ENCODE peak calls at places on chromosomes 11 and 22, in ten cellular contexts. R is mucosa of descending colon; D is brain microvascular endothelial cell; Q is body of pancreas; M is Panc1; J is lung; Z is PC-9; L is fibroblast of lung; X is CD8-positive, alpha-beta T cell; Y is HCT116. F is an unnamed sample. For H3K36me3, the result is how much of the 10 kb centered on the place peaks cover.

GRCh38 chr11:57100638-57101312 is 81.0 kb upstream of the LRRC55 start:
- DNase-seq in X (no peak), Z (no peak), Q (no peak), Y (no peak), M (no peak), R (no peak), D (no peak), L (no peak), J (no peak), F (no peak)

GRCh38 chr11:36818410-36818809 is 220.4 kb upstream of the RAG2 start:
- DNase-seq in Z (peak), Q (no peak), R (no peak), D (no peak), L (no peak), J (no peak), M (no peak), Y (peak), X (no peak), F (no peak)

GRCh38 chr11:13682212-13682611 is 13.7 kb downstream of the FAR1 start:
- DNase-seq in D (no peak), X (no peak), Z (no peak), M (no peak), Q (no peak), R (no peak), Y (no peak), J (no peak), L (peak), F (no peak)

GRCh38 chr11:69442807-69443137 is 38.7 kb upstream of the LINC01488 start:
- DNase-seq in J (no peak), D (no peak), X (no peak), Z (peak), M (no peak), Q (peak), Y (no peak), L (peak), R (no peak), F (no peak)

GRCh38 chr22:30214703-30215405 is 31.7 kb downstream of the LIF start:
- DNase-seq in M (no peak), J (no peak), X (no peak), Q (no peak), Y (no peak), L (no peak), R (no peak), Z (peak), D (no peak), F (no peak)

GRCh38 chr11:69005183-69005630 is 7.8 kb downstream of the MRGPRF start:
- DNase-seq in J (no peak), Z (no peak), L (no peak), D (no peak), M (no peak), Y (no peak), Q (no peak), R (no peak), X (no peak), F (no peak)

GRCh38 chr22:29011200-29011867 is 50.3 kb downstream of the C22orf31 start:
- DNase-seq in X (no peak), Z (no peak), Y (no peak), M (no peak), D (no peak), Q (no peak), L (no peak), J (no peak), R (peak), F (no peak)

GRCh38 chr22:30113494-30113893 is 33.2 kb downstream of the HORMAD2 start:
- DNase-seq in J (no peak), M (no peak), L (no peak), D (no peak), Y (no peak), X (no peak), R (no peak), Q (no peak), Z (no peak), F (no peak)

GRCh38 chr11:24078056-24078455 is 418.8 kb upstream of the LUZP2 start:
- DNase-seq in Z (no peak), X (no peak), J (no peak), L (peak), Q (no peak), Y (no peak), M (no peak), D (no peak), R (no peak), F (no peak)

GRCh38 chr11:120184371-120184945 is 26.4 kb upstream of the OAF start:
- DNase-seq in D (no peak), Q (peak), Y (no peak), R (no peak), Z (no peak), L (no peak), J (no peak), X (no peak), M (no peak), F (no peak)

GRCh38 chr11:65786786-65787636 is at the start of gene OVOL1:
- DNase-seq in M (no peak), Y (peak), R (peak), Z (peak), L (no peak), D (no peak), J (peak), Q (peak), X (no peak), F (no peak)

GRCh38 chr11:30917859-30918478 is 331.8 kb upstream of the MPPED2 start:
- DNase-seq in Z (no peak), X (no peak), D (peak), M (peak), Y (peak), Q (no peak), J (no peak), R (no peak), L (peak), F (no peak)

GRCh38 chr11:78622666-78623065 is 48.0 kb upstream of the NARS2 start:
- DNase-seq in D (no peak), X (no peak), L (no peak), J (no peak), M (no peak), Q (no peak), Z (no peak), R (no peak), Y (no peak), F (no peak)

GRCh38 chr11:88508808-88509581 is 171.5 kb upstream of the CTSC start:
- DNase-seq in D (no peak), R (peak), J (no peak), Y (no peak), Q (no peak), L (peak), M (no peak), Z (peak), X (no peak), F (peak)

GRCh38 chr11:33613404-33613803 is 87.2 kb downstream of the C11orf91 start:
- DNase-seq in M (no peak), Y (no peak), Z (no peak), X (no peak), Q (no peak), L (no peak), D (no peak), J (no peak), R (no peak), F (no peak)

GRCh38 chr22:22684605-22685561 is 40.5 kb downstream of the GGTLC2 start:
- DNase-seq in R (peak), Y (no peak), L (peak), Q (peak), M (no peak), Z (no peak), X (no peak), J (no peak), D (peak), F (no peak)

GRCh38 chr11:94184861-94185260 is 56.2 kb downstream of the PANX1 start:
- DNase-seq in J (no peak), D (no peak), R (no peak), X (no peak), L (no peak), Z (no peak), Q (no peak), M (no peak), Y (no peak), F (no peak)

GRCh38 chr11:79400717-79401330 is 40.0 kb downstream of the TENM4 start:
- DNase-seq in J (no peak), M (no peak), Z (peak), D (no peak), Q (peak), X (no peak), Y (no peak), L (peak), R (no peak), F (no peak)

GRCh38 chr11:126978911-126979310 is 21.7 kb downstream of the KIRREL3 start:
- DNase-seq in J (no peak), L (no peak), Q (no peak), R (no peak), D (no peak), Z (no peak), Y (no peak), X (no peak), M (no peak), F (no peak)

GRCh38 chr11:69697489-69697843 is 6.4 kb downstream of the FGF19 start:
- DNase-seq in Y (no peak), M (no peak), L (no peak), X (no peak), Q (no peak), R (no peak), Z (no peak), J (no peak), D (no peak), F (no peak)

GRCh38 chr22:40193429-40194421 is 16.0 kb downstream of the TNRC6B start:
- DNase-seq in Z (no peak), Y (no peak), M (no peak), X (no peak), J (no peak), Q (no peak), R (no peak), L (peak), D (no peak), F (no peak)

GRCh38 chr22:50626856-50627451 is 998 bp downstream of the ARSA start:
- DNase-seq in M (no peak), R (peak), J (no peak), X (no peak), L (no peak), Y (no peak), Q (peak), Z (no peak), D (no peak), F (no peak)

GRCh38 chr11:15933896-15934625 is 422.3 kb downstream of the SOX6 start:
- DNase-seq in D (no peak), Q (no peak), M (no peak), J (no peak), L (no peak), R (no peak), Y (no peak), X (no peak), Z (no peak), F (no peak)

GRCh38 chr11:128488471-128488870 is 98.9 kb downstream of the ETS1 start:
- DNase-seq in D (peak), Z (no peak), L (peak), Q (no peak), Y (no peak), M (no peak), R (no peak), X (no peak), J (no peak), F (no peak)

GRCh38 chr11:128904303-128904871 is 13.2 kb downstream of the KCNJ5 start:
- DNase-seq in X (no peak), Y (no peak), M (no peak), Q (no peak), R (no peak), Z (no peak), D (no peak), J (no peak), L (no peak), F (no peak)

GRCh38 chr22:50573491-50574382 is 4.5 kb downstream of the CPT1B start:
- DNase-seq in L (no peak), Q (no peak), Z (no peak), J (no peak), M (no peak), Y (no peak), X (no peak), R (no peak), D (no peak), F (no peak)

GRCh38 chr11:18394300-18394927 is at the start of gene LDHA:
- DNase-seq in M (peak), J (peak), X (peak), R (peak), D (peak), Y (peak), L (peak), Z (peak), Q (peak), F (peak)

GRCh38 chr11:116427903-116428637 is 344.7 kb downstream of the BUD13 start:
- DNase-seq in D (no peak), R (no peak), Z (no peak), Y (no peak), Q (no peak), M (no peak), L (no peak), X (no peak), J (no peak), F (no peak)

GRCh38 chr22:48578138-48579034 is 1249.3 kb downstream of the BRD1 start:
- DNase-seq in X (no peak), Y (no peak), J (no peak), Q (no peak), D (no peak), L (no peak), R (peak), Z (no peak), M (no peak), F (no peak)

GRCh38 chr22:34976474-34976873 is 89.5 kb upstream of the ISX start:
- DNase-seq in X (no peak), Q (no peak), D (no peak), R (no peak), Y (no peak), L (no peak), M (no peak), J (no peak), Z (no peak), F (no peak)

GRCh38 chr11:88178211-88178610 is 3.0 kb upstream of the RAB38 start:
- DNase-seq in L (no peak), X (no peak), Y (no peak), M (no peak), Q (no peak), J (no peak), R (no peak), D (peak), Z (no peak), F (no peak)

GRCh38 chr11:134482865-134483264 is 70.8 kb upstream of the B3GAT1 start:
- DNase-seq in L (no peak), Z (no peak), X (no peak), J (no peak), Q (no peak), D (no peak), Y (no peak), M (no peak), R (no peak), F (no peak)

DNA sequence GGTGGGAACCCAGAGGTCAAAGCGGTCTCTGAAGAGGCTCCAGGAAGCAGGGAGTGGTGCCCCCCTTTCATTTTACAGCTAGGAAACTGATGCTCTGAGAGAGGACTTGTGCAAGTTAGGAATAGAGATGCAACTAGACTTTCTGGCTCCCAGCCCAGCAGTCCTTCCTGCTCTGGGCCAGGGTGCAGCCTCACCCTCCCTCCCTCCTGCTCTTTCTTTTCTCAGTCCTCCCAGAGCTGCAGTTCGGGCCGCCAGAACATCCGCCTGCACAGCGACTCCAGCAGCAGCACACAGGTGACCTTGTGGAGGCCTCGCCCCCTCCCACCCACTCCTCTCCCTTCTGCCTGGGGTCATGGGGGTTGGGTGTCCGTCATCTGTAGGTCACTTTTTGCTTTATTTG is 51.5 kb downstream of the LHFPL7 start:
- DNase-seq in R (peak), J (peak), Y (peak), Z (peak), D (peak), Q (peak), X (no peak), L (peak), M (no peak), F (no peak)
- H3K4me3 ChIP-seq in R (no peak), J (no peak), Y (peak), Z (no peak), D (no peak), Q (no peak), X (no peak), L (no peak), M (peak), F (no peak)

GRCh38 chr11:71418643-71419042 is 29.6 kb downstream of the DHCR7 start:
- DNase-seq in Z (no peak), R (no peak), X (no peak), D (no peak), Y (no peak), M (no peak), L (no peak), J (no peak), Q (no peak), F (peak)

GRCh38 chr11:71421392-71421950 is 26.7 kb downstream of the DHCR7 start:
- DNase-seq in R (no peak), Z (no peak), Q (no peak), J (no peak), L (no peak), Y (no peak), D (no peak), M (no peak), X (no peak), F (no peak)

GRCh38 chr11:71423181-71423790 is 24.9 kb downstream of the DHCR7 start:
- DNase-seq in X (no peak), Q (no peak), L (no peak), J (no peak), D (no peak), M (no peak), Y (no peak), R (no peak), Z (no peak), F (no peak)

GRCh38 chr11:71425409-71425808 is 22.8 kb downstream of the DHCR7 start:
- DNase-seq in Z (no peak), X (no peak), Y (no peak), Q (no peak), R (no peak), M (no peak), D (no peak), J (no peak), L (no peak), F (no peak)

DNA sequence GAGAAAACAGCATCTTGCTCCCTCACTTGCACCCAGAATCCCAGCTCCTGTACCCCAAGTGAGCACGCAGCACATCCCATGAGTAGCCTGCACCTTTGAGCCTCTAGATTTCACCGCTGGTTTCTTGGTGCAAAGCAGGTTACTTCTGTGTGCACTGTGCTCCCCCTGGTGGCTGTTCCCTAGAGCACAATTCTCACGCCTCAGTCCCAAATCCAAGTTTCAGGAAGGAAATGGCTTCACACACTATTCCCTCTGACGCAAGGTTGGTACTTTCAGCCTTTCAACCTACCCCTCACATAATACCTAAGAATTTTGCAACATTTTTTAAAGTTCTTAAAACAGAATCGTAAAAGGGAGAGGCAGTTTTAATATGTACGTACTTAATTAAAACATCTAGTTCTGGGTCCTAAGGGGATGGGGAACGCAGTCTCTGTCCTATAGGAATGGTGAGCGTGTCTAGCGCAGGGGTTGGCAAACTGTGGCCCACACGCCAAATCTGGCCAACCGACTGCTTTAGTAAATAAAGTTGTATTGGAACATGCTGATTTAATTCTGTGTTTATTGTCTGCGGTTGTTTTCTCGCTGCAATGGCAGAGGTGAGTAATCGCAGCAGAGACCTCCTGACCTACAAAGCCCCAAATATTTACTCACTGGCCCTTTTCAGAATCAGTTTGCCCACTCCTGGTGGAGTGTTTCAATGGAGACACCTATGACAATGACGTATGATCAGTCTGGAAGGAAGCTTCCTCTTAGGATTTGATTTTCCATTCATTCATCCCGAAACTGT is 27.5 kb downstream of the DHCR7 start:
- DNase-seq in D (peak), J (peak), L (peak), M (peak), Q (peak), Z (peak), R (no peak), Y (peak), X (no peak), F (peak)
- TF ChIP-seq CTCF in D (peak), J (peak), L (peak), M (peak), Q (peak), Z (peak), R (peak), Y (peak), X (no peak), F (peak)

GRCh38 chr11:61811831-61812230 is 5.0 kb downstream of the FADS1 start:
- DNase-seq in X (no peak), Y (no peak), R (no peak), Z (no peak), J (no peak), M (no peak), L (no peak), D (no peak), Q (no peak), F (no peak)
- H3K36me3 ChIP-seq in X (under half), Y (under half), R (under half), Z (under half), J (under half), M (under half), L (under half), D (half or more), Q (under half), F (under half)

GRCh38 chr11:46122955-46123354 is 1.7 kb upstream of the PHF21A start:
- DNase-seq in M (no peak), Y (no peak), R (no peak), X (no peak), Z (no peak), Q (no peak), L (peak), D (peak), J (no peak), F (no peak)
- H3K4me3 ChIP-seq in M (no peak), Y (peak), R (no peak), X (no peak), Z (peak), Q (no peak), L (no peak), D (peak), J (no peak), F (no peak)

DNA sequence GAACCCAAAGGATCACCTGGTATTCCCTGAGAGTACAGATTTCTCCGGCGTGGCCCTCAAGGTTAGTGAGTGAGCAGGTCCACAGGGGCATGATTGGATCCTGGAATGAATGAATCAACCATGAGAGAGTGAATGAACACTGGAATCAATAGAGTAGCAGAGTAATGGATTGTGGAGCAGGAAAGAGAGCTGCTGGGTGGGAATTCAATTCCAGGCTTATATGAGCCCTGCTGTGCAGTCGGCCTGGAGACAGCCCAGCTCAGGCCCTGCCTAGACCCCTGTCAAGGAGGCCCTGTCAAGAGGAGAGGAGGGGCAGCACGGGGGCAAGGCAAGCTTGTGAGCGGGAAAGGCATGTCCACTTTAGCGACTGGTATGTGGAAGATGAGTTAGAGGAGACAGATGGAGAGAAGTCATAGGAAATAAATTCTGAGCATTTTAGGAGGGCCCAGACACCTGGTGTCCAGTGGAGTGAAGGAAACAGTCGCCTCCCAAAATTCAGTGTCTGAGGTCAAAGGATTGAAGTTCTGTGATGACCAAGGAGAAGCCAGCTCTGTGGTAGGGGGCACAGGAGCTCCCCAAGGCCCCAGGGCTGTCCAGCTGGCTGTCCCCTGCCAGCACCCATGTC is 1.2 kb upstream of the FOLR1 start:
- DNase-seq in Q (no peak), R (no peak), D (no peak), L (no peak), X (no peak), J (no peak), Y (no peak), Z (no peak), M (no peak), F (no peak)
- TF ChIP-seq CTCF in Q (no peak), R (no peak), D (no peak), L (no peak), X (no peak), J (no peak), Y (no peak), Z (no peak), M (no peak), F (no peak)